ENCODE peak calls at places on chromosomes 12 and 14, in nine cellular contexts. One of them, this sample, is unnamed.

GRCh38 chr12:75727577-75727976 is 216.2 kb upstream of the KRR1 start:
- DNase-seq in adrenal gland: no peak
- DNase-seq in CD4-positive, alpha-beta memory T cell: no peak
- DNase-seq in A549: peak; percentile 31
- DNase-seq in transverse colon: no peak
- DNase-seq in uterus: no peak
- DNase-seq in neuronal stem cell: no peak
- DNase-seq in upper lobe of right lung: no peak
- DNase-seq in gastrocnemius medialis: no peak
- DNase-seq in this sample: no peak

GRCh38 chr14:71498151-71498734 is 434.0 kb upstream of the RGS6 start:
- DNase-seq in CD4-positive, alpha-beta memory T cell: no peak
- DNase-seq in neuronal stem cell: no peak
- DNase-seq in gastrocnemius medialis: no peak
- DNase-seq in uterus: no peak
- DNase-seq in adrenal gland: no peak
- DNase-seq in A549: no peak
- DNase-seq in transverse colon: no peak
- DNase-seq in upper lobe of right lung: no peak
- DNase-seq in this sample: no peak

GRCh38 chr14:100486025-100486828 is 101.0 kb downstream of the BEGAIN start:
- DNase-seq in A549: peak; percentile 35
- DNase-seq in adrenal gland: peak; percentile 75
- DNase-seq in upper lobe of right lung: peak; percentile 76
- DNase-seq in gastrocnemius medialis: no peak
- DNase-seq in neuronal stem cell: peak; percentile 84
- DNase-seq in uterus: peak; percentile 55
- DNase-seq in transverse colon: peak; percentile 34
- DNase-seq in CD4-positive, alpha-beta memory T cell: peak; percentile 51
- DNase-seq in this sample: peak; percentile 91

GRCh38 chr14:89444044-89444443 is 27.0 kb upstream of the FOXN3 start:
- DNase-seq in upper lobe of right lung: no peak
- DNase-seq in A549: no peak
- DNase-seq in transverse colon: no peak
- DNase-seq in CD4-positive, alpha-beta memory T cell: no peak
- DNase-seq in adrenal gland: no peak
- DNase-seq in neuronal stem cell: no peak
- DNase-seq in uterus: no peak
- DNase-seq in gastrocnemius medialis: no peak
- DNase-seq in this sample: no peak

GRCh38 chr12:124694250-124694649 is 126.8 kb upstream of the NCOR2 start:
- DNase-seq in neuronal stem cell: no peak
- DNase-seq in upper lobe of right lung: no peak
- DNase-seq in CD4-positive, alpha-beta memory T cell: no peak
- DNase-seq in uterus: no peak
- DNase-seq in adrenal gland: no peak
- DNase-seq in A549: no peak
- DNase-seq in gastrocnemius medialis: no peak
- DNase-seq in transverse colon: no peak
- DNase-seq in this sample: no peak

GRCh38 chr14:100070310-100070709 is 5.1 kb downstream of the EVL start:
- DNase-seq in CD4-positive, alpha-beta memory T cell: peak; percentile 79
- DNase-seq in neuronal stem cell: no peak
- DNase-seq in A549: no peak
- DNase-seq in adrenal gland: no peak
- DNase-seq in uterus: no peak
- DNase-seq in upper lobe of right lung: no peak
- DNase-seq in transverse colon: no peak
- DNase-seq in gastrocnemius medialis: no peak
- DNase-seq in this sample: no peak

GRCh38 chr14:55351111-55351510 is 60.5 kb downstream of the ATG14 start:
- DNase-seq in transverse colon: no peak
- DNase-seq in adrenal gland: no peak
- DNase-seq in uterus: no peak
- DNase-seq in CD4-positive, alpha-beta memory T cell: no peak
- DNase-seq in gastrocnemius medialis: no peak
- DNase-seq in upper lobe of right lung: no peak
- DNase-seq in neuronal stem cell: no peak
- DNase-seq in A549: no peak
- DNase-seq in this sample: peak; percentile 74

GRCh38 chr14:79665556-79665955 is 545.7 kb downstream of the DIO2 start:
- DNase-seq in neuronal stem cell: no peak
- DNase-seq in CD4-positive, alpha-beta memory T cell: no peak
- DNase-seq in A549: no peak
- DNase-seq in uterus: no peak
- DNase-seq in transverse colon: no peak
- DNase-seq in gastrocnemius medialis: no peak
- DNase-seq in adrenal gland: no peak
- DNase-seq in upper lobe of right lung: no peak
- DNase-seq in this sample: no peak

GRCh38 chr12:56193025-56193578 is 3.8 kb upstream of the SMARCC2 start:
- DNase-seq in uterus: peak; percentile 85
- DNase-seq in gastrocnemius medialis: peak; percentile 33
- DNase-seq in adrenal gland: peak; percentile 85
- DNase-seq in A549: peak; percentile 91
- DNase-seq in CD4-positive, alpha-beta memory T cell: peak; percentile 80
- DNase-seq in transverse colon: peak; percentile 84
- DNase-seq in upper lobe of right lung: no peak
- DNase-seq in neuronal stem cell: peak; percentile 65
- DNase-seq in this sample: no peak

GRCh38 chr12:76685246-76685678 is 78.7 kb upstream of the ZDHHC17 start:
- DNase-seq in gastrocnemius medialis: no peak
- DNase-seq in adrenal gland: no peak
- DNase-seq in transverse colon: peak; percentile 10
- DNase-seq in A549: peak; percentile 18
- DNase-seq in upper lobe of right lung: no peak
- DNase-seq in CD4-positive, alpha-beta memory T cell: no peak
- DNase-seq in neuronal stem cell: no peak
- DNase-seq in uterus: peak; percentile 34
- DNase-seq in this sample: no peak

GRCh38 chr12:61781021-61781581 is 479.1 kb upstream of the USP15 start:
- DNase-seq in uterus: no peak
- DNase-seq in CD4-positive, alpha-beta memory T cell: no peak
- DNase-seq in neuronal stem cell: peak; percentile 27
- DNase-seq in A549: no peak
- DNase-seq in transverse colon: no peak
- DNase-seq in adrenal gland: no peak
- DNase-seq in gastrocnemius medialis: no peak
- DNase-seq in upper lobe of right lung: no peak
- DNase-seq in this sample: no peak

GRCh38 chr12:61780435-61780834 is 479.8 kb upstream of the USP15 start:
- DNase-seq in transverse colon: no peak
- DNase-seq in adrenal gland: no peak
- DNase-seq in neuronal stem cell: no peak
- DNase-seq in A549: no peak
- DNase-seq in uterus: no peak
- DNase-seq in gastrocnemius medialis: no peak
- DNase-seq in upper lobe of right lung: no peak
- DNase-seq in CD4-positive, alpha-beta memory T cell: no peak
- DNase-seq in this sample: no peak
- H3K4me1 ChIP-seq in transverse colon: no peaks in the 10 kb centered on the region
- H3K4me1 ChIP-seq in adrenal gland: no peaks in the 10 kb centered on the region
- H3K4me1 ChIP-seq in neuronal stem cell: no peaks in the 10 kb centered on the region
- H3K4me1 ChIP-seq in A549: no peaks in the 10 kb centered on the region
- H3K4me1 ChIP-seq in uterus: no peaks in the 10 kb centered on the region
- H3K4me1 ChIP-seq in gastrocnemius medialis: no peaks in the 10 kb centered on the region
- H3K4me1 ChIP-seq in upper lobe of right lung: no peaks in the 10 kb centered on the region
- H3K4me1 ChIP-seq in CD4-positive, alpha-beta memory T cell: no peaks in the 10 kb centered on the region
- H3K4me1 ChIP-seq in this sample: peaks cover 6% of the 10 kb centered on the region

GRCh38 chr14:92726933-92727262 is 21.5 kb downstream of the LGMN start:
- DNase-seq in upper lobe of right lung: no peak
- DNase-seq in A549: no peak
- DNase-seq in neuronal stem cell: no peak
- DNase-seq in uterus: no peak
- DNase-seq in transverse colon: no peak
- DNase-seq in CD4-positive, alpha-beta memory T cell: no peak
- DNase-seq in adrenal gland: no peak
- DNase-seq in gastrocnemius medialis: no peak
- DNase-seq in this sample: no peak

GRCh38 chr14:92724516-92725340 is 23.7 kb downstream of the LGMN start:
- DNase-seq in A549: peak; percentile 53
- DNase-seq in neuronal stem cell: no peak
- DNase-seq in CD4-positive, alpha-beta memory T cell: no peak
- DNase-seq in uterus: no peak
- DNase-seq in gastrocnemius medialis: no peak
- DNase-seq in upper lobe of right lung: no peak
- DNase-seq in adrenal gland: no peak
- DNase-seq in transverse colon: peak; percentile 38
- DNase-seq in this sample: no peak

GRCh38 chr14:92729632-92730358 is 18.6 kb downstream of the LGMN start:
- DNase-seq in neuronal stem cell: no peak
- DNase-seq in A549: no peak
- DNase-seq in upper lobe of right lung: no peak
- DNase-seq in uterus: no peak
- DNase-seq in CD4-positive, alpha-beta memory T cell: no peak
- DNase-seq in transverse colon: no peak
- DNase-seq in adrenal gland: no peak
- DNase-seq in gastrocnemius medialis: no peak
- DNase-seq in this sample: no peak

GRCh38 chr14:92728781-92729364 is 19.6 kb downstream of the LGMN start:
- DNase-seq in upper lobe of right lung: no peak
- DNase-seq in A549: peak; percentile 28
- DNase-seq in neuronal stem cell: no peak
- DNase-seq in uterus: no peak
- DNase-seq in transverse colon: no peak
- DNase-seq in adrenal gland: no peak
- DNase-seq in CD4-positive, alpha-beta memory T cell: no peak
- DNase-seq in gastrocnemius medialis: no peak
- DNase-seq in this sample: no peak

DNA sequence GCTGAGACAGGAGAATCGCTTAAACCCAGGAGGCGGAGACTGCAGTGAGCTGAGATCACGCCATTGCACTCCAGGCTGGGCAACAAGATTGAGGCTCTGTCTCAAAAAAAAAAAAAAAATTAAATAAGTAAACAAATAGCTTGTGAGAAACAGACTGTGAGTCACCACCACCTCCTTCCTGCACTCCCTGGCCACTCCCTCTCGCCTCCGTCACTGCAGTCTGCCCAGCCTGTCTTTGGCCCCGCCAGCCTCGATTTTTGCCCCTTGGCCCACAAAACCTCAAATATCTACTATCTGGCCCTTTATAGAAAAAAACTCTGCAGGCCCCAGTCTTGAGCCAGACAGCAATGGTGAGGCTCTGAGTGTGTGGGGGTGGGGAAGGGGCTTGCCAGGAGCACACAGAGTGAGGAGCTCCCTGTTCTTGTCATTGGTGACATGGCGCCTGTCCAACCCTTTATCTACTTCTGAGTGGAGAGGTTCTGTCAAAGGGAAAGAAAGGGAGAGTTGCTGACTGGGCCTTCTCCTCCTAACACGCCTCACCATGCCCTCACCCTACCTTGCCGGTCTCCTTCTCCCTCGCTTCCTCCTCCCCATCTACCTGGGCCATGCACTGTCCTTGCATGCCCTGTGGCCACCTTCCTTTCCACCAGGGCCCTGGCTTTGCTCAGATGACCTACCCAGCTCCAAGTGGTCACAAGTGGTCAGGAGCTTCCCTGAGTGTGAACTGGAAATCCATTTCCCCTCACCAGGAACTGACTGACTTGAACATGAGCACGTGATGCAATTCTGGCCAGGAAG is 22.1 kb downstream of the LGMN start:
- DNase-seq in A549: peak; percentile 93
- DNase-seq in uterus: peak; percentile 47
- DNase-seq in transverse colon: peak; percentile 88
- DNase-seq in adrenal gland: peak; percentile 69
- DNase-seq in neuronal stem cell: no peak
- DNase-seq in upper lobe of right lung: peak; percentile 92
- DNase-seq in gastrocnemius medialis: peak; percentile 29
- DNase-seq in CD4-positive, alpha-beta memory T cell: no peak
- DNase-seq in this sample: no peak
- H3K4me1 ChIP-seq in A549: peaks cover 52% of the 10 kb centered on the region
- H3K4me1 ChIP-seq in uterus: no peaks in the 10 kb centered on the region
- H3K4me1 ChIP-seq in transverse colon: peaks cover 47% of the 10 kb centered on the region
- H3K4me1 ChIP-seq in adrenal gland: peaks cover 14% of the 10 kb centered on the region
- H3K4me1 ChIP-seq in neuronal stem cell: no peaks in the 10 kb centered on the region
- H3K4me1 ChIP-seq in upper lobe of right lung: peaks cover 42% of the 10 kb centered on the region
- H3K4me1 ChIP-seq in gastrocnemius medialis: peaks cover 12% of the 10 kb centered on the region
- H3K4me1 ChIP-seq in CD4-positive, alpha-beta memory T cell: no peaks in the 10 kb centered on the region
- H3K4me1 ChIP-seq in this sample: peaks cover 7% of the 10 kb centered on the region

GRCh38 chr12:53214687-53215455 is 7.8 kb upstream of the ITGB7 start:
- DNase-seq in transverse colon: no peak
- DNase-seq in uterus: peak; percentile 71
- DNase-seq in A549: no peak
- DNase-seq in CD4-positive, alpha-beta memory T cell: no peak
- DNase-seq in upper lobe of right lung: no peak
- DNase-seq in neuronal stem cell: no peak
- DNase-seq in adrenal gland: peak; percentile 62
- DNase-seq in gastrocnemius medialis: no peak
- DNase-seq in this sample: no peak

GRCh38 chr12:53213348-53213747 is 6.3 kb upstream of the ITGB7 start:
- DNase-seq in uterus: peak; percentile 84
- DNase-seq in neuronal stem cell: peak; percentile 77
- DNase-seq in A549: peak; percentile 81
- DNase-seq in upper lobe of right lung: peak; percentile 92
- DNase-seq in gastrocnemius medialis: peak; percentile 66
- DNase-seq in adrenal gland: peak; percentile 87
- DNase-seq in CD4-positive, alpha-beta memory T cell: peak; percentile 77
- DNase-seq in transverse colon: peak; percentile 87
- DNase-seq in this sample: no peak

GRCh38 chr12:53211476-53212381 is 4.7 kb upstream of the ITGB7 start:
- DNase-seq in transverse colon: no peak
- DNase-seq in CD4-positive, alpha-beta memory T cell: no peak
- DNase-seq in neuronal stem cell: no peak
- DNase-seq in uterus: no peak
- DNase-seq in gastrocnemius medialis: no peak
- DNase-seq in upper lobe of right lung: no peak
- DNase-seq in A549: peak; percentile 48
- DNase-seq in adrenal gland: no peak
- DNase-seq in this sample: no peak

GRCh38 chr12:53214221-53214620 is 7.2 kb upstream of the ITGB7 start:
- DNase-seq in A549: no peak
- DNase-seq in upper lobe of right lung: no peak
- DNase-seq in neuronal stem cell: no peak
- DNase-seq in CD4-positive, alpha-beta memory T cell: no peak
- DNase-seq in adrenal gland: no peak
- DNase-seq in uterus: no peak
- DNase-seq in transverse colon: no peak
- DNase-seq in gastrocnemius medialis: no peak
- DNase-seq in this sample: no peak

GRCh38 chr12:53212931-53213330 is 5.9 kb upstream of the ITGB7 start:
- DNase-seq in A549: no peak
- DNase-seq in adrenal gland: no peak
- DNase-seq in upper lobe of right lung: no peak
- DNase-seq in neuronal stem cell: no peak
- DNase-seq in uterus: no peak
- DNase-seq in CD4-positive, alpha-beta memory T cell: no peak
- DNase-seq in gastrocnemius medialis: no peak
- DNase-seq in transverse colon: no peak
- DNase-seq in this sample: no peak
- H3K4me1 ChIP-seq in A549: peaks cover 17% of the 10 kb centered on the region
- H3K4me1 ChIP-seq in adrenal gland: peaks cover 35% of the 10 kb centered on the region
- H3K4me1 ChIP-seq in upper lobe of right lung: peaks cover 59% of the 10 kb centered on the region
- H3K4me1 ChIP-seq in neuronal stem cell: peaks cover 11% of the 10 kb centered on the region
- H3K4me1 ChIP-seq in uterus: peaks cover 14% of the 10 kb centered on the region
- H3K4me1 ChIP-seq in CD4-positive, alpha-beta memory T cell: peaks cover 84% of the 10 kb centered on the region
- H3K4me1 ChIP-seq in gastrocnemius medialis: peaks cover 28% of the 10 kb centered on the region
- H3K4me1 ChIP-seq in transverse colon: peaks cover 40% of the 10 kb centered on the region
- H3K4me1 ChIP-seq in this sample: peaks cover 54% of the 10 kb centered on the region

DNA sequence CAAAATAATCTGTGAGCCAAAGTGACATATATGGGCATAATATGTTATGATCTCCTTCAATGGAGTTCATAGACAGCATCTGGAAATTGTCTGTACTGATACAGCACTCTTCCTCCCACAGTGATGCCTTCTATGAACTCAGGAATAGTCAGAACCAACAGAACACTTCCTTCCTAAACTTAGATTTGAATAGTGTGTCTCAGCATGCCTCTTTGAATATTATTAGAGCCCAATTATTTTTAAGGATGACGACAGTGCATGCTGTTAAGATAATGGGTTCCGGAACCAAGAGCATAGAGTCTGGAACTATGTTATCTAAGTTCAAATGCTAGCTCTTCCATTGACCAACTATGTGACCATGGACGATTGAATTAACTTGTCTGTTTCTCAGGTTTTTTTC is 386.6 kb upstream of the PRICKLE1 start:
- DNase-seq in CD4-positive, alpha-beta memory T cell: no peak
- DNase-seq in uterus: no peak
- DNase-seq in adrenal gland: no peak
- DNase-seq in neuronal stem cell: no peak
- DNase-seq in A549: no peak
- DNase-seq in gastrocnemius medialis: no peak
- DNase-seq in transverse colon: no peak
- DNase-seq in upper lobe of right lung: no peak
- DNase-seq in this sample: no peak
- H3K4me1 ChIP-seq in CD4-positive, alpha-beta memory T cell: no peaks in the 10 kb centered on the region
- H3K4me1 ChIP-seq in uterus: no peaks in the 10 kb centered on the region
- H3K4me1 ChIP-seq in adrenal gland: no peaks in the 10 kb centered on the region
- H3K4me1 ChIP-seq in neuronal stem cell: peaks cover 10% of the 10 kb centered on the region
- H3K4me1 ChIP-seq in A549: no peaks in the 10 kb centered on the region
- H3K4me1 ChIP-seq in gastrocnemius medialis: no peaks in the 10 kb centered on the region
- H3K4me1 ChIP-seq in transverse colon: no peaks in the 10 kb centered on the region
- H3K4me1 ChIP-seq in upper lobe of right lung: no peaks in the 10 kb centered on the region
- H3K4me1 ChIP-seq in this sample: no peaks in the 10 kb centered on the region

This sample was measured in esophagus muscularis mucosa.